ENCODE peak calls at places on chromosomes 1 and 21, in five cellular contexts. I is kidney tubule cell, T is heart right ventricle, S is glutamatergic neuron, G is NCI-H1048. Z is an unnamed sample.

GRCh38 chr1:31643976-31644559 is 608 bp downstream of the PEF1 start:
- DNase-seq in G (no peak), I (no peak), T (no peak), S (no peak), Z (no peak)

GRCh38 chr21:35578831-35579470 is 481.4 kb downstream of the SETD4 start:
- DNase-seq in T (no peak), G (no peak), I (no peak), S (no peak), Z (no peak)

GRCh38 chr1:88079036-88079435 is 605.0 kb upstream of the PKN2 start:
- DNase-seq in G (no peak), I (no peak), S (peak), T (no peak), Z (no peak)

GRCh38 chr1:38114231-38114630 is 67.6 kb upstream of the POU3F1 start:
- DNase-seq in G (no peak), I (no peak), S (no peak), T (no peak), Z (no peak)

GRCh38 chr21:33109574-33110339 is 39.8 kb downstream of the OLIG1 start:
- DNase-seq in T (no peak), G (no peak), S (peak), I (no peak), Z (no peak)

GRCh38 chr1:9031484-9032259 is 5.4 kb upstream of the SLC2A7 start:
- DNase-seq in I (no peak), S (no peak), G (no peak), T (peak), Z (no peak)

GRCh38 chr21:37932936-37933335 is 16.7 kb upstream of the KCNJ6 start:
- DNase-seq in S (no peak), T (no peak), I (no peak), G (no peak), Z (no peak)

GRCh38 chr1:9293512-9294439 is 1.1 kb downstream of the SPSB1 start:
- DNase-seq in S (peak), G (no peak), T (peak), I (peak), Z (no peak)

GRCh38 chr1:156356875-156357534 is 12.0 kb upstream of the RHBG start:
- DNase-seq in S (peak), G (peak), I (peak), T (peak), Z (no peak)

GRCh38 chr1:30379684-30380624 is 343.4 kb downstream of the MATN1 start:
- DNase-seq in I (peak), S (peak), T (no peak), G (peak), Z (peak)

GRCh38 chr1:42484382-42484781 is 21.3 kb downstream of the CCDC30 start:
- DNase-seq in G (no peak), I (peak), S (no peak), T (no peak), Z (no peak)

GRCh38 chr1:48105167-48105566 is 108.0 kb upstream of the TRABD2B start:
- DNase-seq in S (no peak), G (no peak), I (peak), T (no peak), Z (no peak)

GRCh38 chr21:45479691-45480675 is 62.3 kb downstream of the SLC19A1 start:
- DNase-seq in I (no peak), S (no peak), T (peak), G (no peak), Z (no peak)

GRCh38 chr1:225880636-225881035 is 1.5 kb downstream of the TMEM63A start:
- DNase-seq in S (no peak), T (no peak), I (no peak), G (no peak), Z (no peak)